ENCODE peak calls at places on chromosome 7, in five cellular contexts. R is fibroblast of mammary gland; J is activated naive CD8-positive, alpha-beta T cell treated with anti-CD3 and anti-CD28 coated beads, Interleukin-2, amount 50 U/mL, for 24 hours; F is stimulated activated naive CD8-positive, alpha-beta T cell treated with anti-CD3 and anti-CD28 coated beads, Interleukin-15, Interleukin-2, amounts not matched to agents 100 U/mL and 50 U/mL, for 24 hours; L is GDM1. O is an unnamed sample.

GRCh38 chr7:69780377-69780776 is 182.1 kb downstream of the AUTS2 start:
- DNase-seq in R (peak), J (no peak), F (no peak), L (no peak), O (no peak)

GRCh38 chr7:137539111-137539715 is 195.7 kb upstream of the PTN start:
- DNase-seq in R (peak), J (no peak), F (no peak), L (no peak), O (no peak)

GRCh38 chr7:150398965-150399320 is 19.8 kb downstream of the ZNF775 start:
- DNase-seq in R (no peak), J (no peak), F (no peak), L (no peak), O (no peak)

GRCh38 chr7:87876759-87877234 is 504 bp downstream of the DBF4 start:
- DNase-seq in R (peak), J (peak), F (peak), L (no peak), O (peak)

GRCh38 chr7:31440511-31440910 is 73.4 kb upstream of the ITPRID1 start:
- DNase-seq in R (no peak), J (no peak), F (no peak), L (no peak), O (no peak)

GRCh38 chr7:94907420-94908203 is at the start of gene PPP1R9A:
- DNase-seq in R (peak), J (no peak), F (peak), L (no peak), O (peak)

GRCh38 chr7:79293655-79294142 is 159.8 kb downstream of the MAGI2 start:
- DNase-seq in R (peak), J (no peak), F (no peak), L (no peak), O (no peak)

GRCh38 chr7:113045379-113045778 is 41.2 kb downstream of the GPR85 start:
- DNase-seq in R (no peak), J (no peak), F (no peak), L (no peak), O (no peak)

GRCh38 chr7:75772081-75773077 is at the start of gene CCL26:
- DNase-seq in R (peak), J (no peak), F (no peak), L (no peak), O (no peak)

GRCh38 chr7:17234398-17235021 is 63.9 kb upstream of the AHR start:
- DNase-seq in R (peak), J (peak), F (peak), L (peak), O (no peak)

GRCh38 chr7:29917583-29917982 is 72.0 kb downstream of the SCRN1 start:
- DNase-seq in R (no peak), J (no peak), F (no peak), L (no peak), O (no peak)

GRCh38 chr7:130146693-130147520 is 58.3 kb downstream of the TMEM209 start:
- DNase-seq in R (no peak), J (no peak), F (no peak), L (no peak), O (no peak)

GRCh38 chr7:7956531-7957221 is 11.9 kb upstream of the GLCCI1 start:
- DNase-seq in R (peak), J (no peak), F (no peak), L (no peak), O (no peak)

GRCh38 chr7:107605223-107605815 is 25.3 kb downstream of the BCAP29 start:
- DNase-seq in R (no peak), J (no peak), F (no peak), L (no peak), O (no peak)

GRCh38 chr7:105210721-105211205 is 178.0 kb downstream of the SRPK2 start:
- DNase-seq in R (no peak), J (no peak), F (no peak), L (no peak), O (no peak)

GRCh38 chr7:64869912-64870562 is 33.0 kb upstream of the ZNF273 start:
- DNase-seq in R (no peak), J (no peak), F (no peak), L (no peak), O (no peak)

GRCh38 chr7:65477326-65477725 is 103.7 kb downstream of the ZNF92 start:
- DNase-seq in R (peak), J (no peak), F (no peak), L (no peak), O (peak)

GRCh38 chr7:45920543-45921380 is at the start of gene IGFBP3:
- DNase-seq in R (peak), J (no peak), F (peak), L (no peak), O (peak)

GRCh38 chr7:19119901-19120486 is 2.6 kb upstream of the TWIST1 start:
- DNase-seq in R (no peak), J (no peak), F (no peak), L (no peak), O (peak)

GRCh38 chr7:29265208-29265923 is 70.8 kb downstream of the CHN2 start:
- DNase-seq in R (peak), J (no peak), F (no peak), L (peak), O (peak)

GRCh38 chr7:43592321-43592720 is 9.4 kb downstream of the STK17A start:
- DNase-seq in R (no peak), J (no peak), F (no peak), L (no peak), O (no peak)

GRCh38 chr7:149716007-149716931 is 57.1 kb downstream of the ZNF467 start:
- DNase-seq in R (no peak), J (no peak), F (no peak), L (no peak), O (peak)

GRCh38 chr7:651032-651728 is 75.3 kb upstream of the DNAAF5 start:
- DNase-seq in R (no peak), J (no peak), F (peak), L (no peak), O (no peak)

GRCh38 chr7:47379629-47380324 is 202.1 kb downstream of the TNS3 start:
- DNase-seq in R (peak), J (no peak), F (no peak), L (no peak), O (no peak)

GRCh38 chr7:48170506-48170905 is 752 bp upstream of the ABCA13 start:
- DNase-seq in R (no peak), J (no peak), F (no peak), L (peak), O (no peak)

GRCh38 chr7:157690058-157690832 is 353.4 kb downstream of the DNAJB6 start:
- DNase-seq in R (peak), J (no peak), F (no peak), L (no peak), O (no peak)

GRCh38 chr7:51823437-51823836 is 506.8 kb upstream of the COBL start:
- DNase-seq in R (no peak), J (no peak), F (no peak), L (no peak), O (no peak)

GRCh38 chr7:25952277-25953057 is 199.5 kb upstream of the NFE2L3 start:
- DNase-seq in R (no peak), J (no peak), F (no peak), L (no peak), O (no peak)

GRCh38 chr7:78473011-78473410 is 674.4 kb downstream of the PHTF2 start:
- DNase-seq in R (peak), J (no peak), F (no peak), L (no peak), O (no peak)

GRCh38 chr7:122544463-122544862 is 154.5 kb downstream of the RNF133 start:
- DNase-seq in R (no peak), J (no peak), F (no peak), L (peak), O (no peak)

GRCh38 chr7:31782411-31782991 is 95.5 kb downstream of the PPP1R17 start:
- DNase-seq in R (peak), J (no peak), F (no peak), L (peak), O (peak)

GRCh38 chr7:144830811-144831210 is 5.0 kb downstream of the TPK1 start:
- DNase-seq in R (peak), J (no peak), F (no peak), L (no peak), O (no peak)

GRCh38 chr7:137354361-137354760 is 10.8 kb upstream of the PTN start:
- DNase-seq in R (peak), J (no peak), F (no peak), L (no peak), O (no peak)

GRCh38 chr7:19404912-19405329 is 259.7 kb upstream of the FERD3L start:
- DNase-seq in R (peak), J (no peak), F (no peak), L (no peak), O (no peak)

GRCh38 chr7:47576031-47576908 is 5.6 kb downstream of the TNS3 start:
- DNase-seq in R (peak), J (no peak), F (no peak), L (peak), O (no peak)